ENCODE peak calls at places on chromosome 1, in eight cellular contexts. One of them, this sample, is unnamed.

GRCh38 chr1:63868220-63868897 is 94.5 kb downstream of the ROR1 start:
- DNase-seq in heart left ventricle: no peak
- DNase-seq in uterus: peak; percentile 59
- DNase-seq in stomach: no peak
- DNase-seq in GM23338: no peak
- DNase-seq in RWPE2: no peak
- DNase-seq in prostate gland: no peak
- DNase-seq in adrenal gland: no peak
- DNase-seq in this sample: peak; percentile 32

GRCh38 chr1:200669314-200670214 is at the start of gene DDX59:
- DNase-seq in prostate gland: peak; percentile 94
- DNase-seq in stomach: peak; percentile 95
- DNase-seq in uterus: peak; percentile 97
- DNase-seq in RWPE2: peak; percentile 96
- DNase-seq in heart left ventricle: peak; percentile 97
- DNase-seq in GM23338: peak; percentile 98
- DNase-seq in adrenal gland: peak; percentile 97
- DNase-seq in this sample: peak; percentile 98

GRCh38 chr1:20301463-20302092 is 10.9 kb downstream of the VWA5B1 start:
- DNase-seq in uterus: no peak
- DNase-seq in adrenal gland: no peak
- DNase-seq in prostate gland: no peak
- DNase-seq in RWPE2: no peak
- DNase-seq in heart left ventricle: no peak
- DNase-seq in stomach: no peak
- DNase-seq in GM23338: peak; percentile 24
- DNase-seq in this sample: no peak

GRCh38 chr1:232751393-232752140 is 53.6 kb upstream of the MAP10 start:
- DNase-seq in RWPE2: no peak
- DNase-seq in stomach: no peak
- DNase-seq in GM23338: no peak
- DNase-seq in uterus: no peak
- DNase-seq in adrenal gland: no peak
- DNase-seq in heart left ventricle: no peak
- DNase-seq in prostate gland: no peak
- DNase-seq in this sample: no peak

GRCh38 chr1:181086926-181087325 is 1.6 kb upstream of the IER5 start:
- DNase-seq in GM23338: no peak
- DNase-seq in uterus: no peak
- DNase-seq in heart left ventricle: no peak
- DNase-seq in adrenal gland: no peak
- DNase-seq in stomach: no peak
- DNase-seq in prostate gland: no peak
- DNase-seq in RWPE2: no peak
- DNase-seq in this sample: no peak

GRCh38 chr1:60280764-60281278 is 207.3 kb upstream of the C1orf87 start:
- DNase-seq in stomach: no peak
- DNase-seq in RWPE2: no peak
- DNase-seq in GM23338: no peak
- DNase-seq in uterus: no peak
- DNase-seq in prostate gland: no peak
- DNase-seq in adrenal gland: no peak
- DNase-seq in heart left ventricle: no peak
- DNase-seq in this sample: no peak

GRCh38 chr1:6423321-6423999 is 1.1 kb upstream of the ESPN start:
- DNase-seq in stomach: peak; percentile 83
- DNase-seq in adrenal gland: peak; percentile 75
- DNase-seq in RWPE2: peak; percentile 88
- DNase-seq in prostate gland: peak; percentile 68
- DNase-seq in GM23338: peak; percentile 94
- DNase-seq in heart left ventricle: no peak
- DNase-seq in uterus: no peak
- DNase-seq in this sample: no peak

GRCh38 chr1:110421159-110421777 is 13.8 kb upstream of the LAMTOR5 start:
- DNase-seq in heart left ventricle: no peak
- DNase-seq in GM23338: no peak
- DNase-seq in RWPE2: no peak
- DNase-seq in prostate gland: no peak
- DNase-seq in stomach: no peak
- DNase-seq in adrenal gland: peak; percentile 62
- DNase-seq in uterus: no peak
- DNase-seq in this sample: peak; percentile 65

GRCh38 chr1:89826594-89826993 is 5.8 kb downstream of the LRRC8D start:
- DNase-seq in heart left ventricle: no peak
- DNase-seq in RWPE2: no peak
- DNase-seq in adrenal gland: no peak
- DNase-seq in prostate gland: no peak
- DNase-seq in uterus: no peak
- DNase-seq in GM23338: no peak
- DNase-seq in stomach: no peak
- DNase-seq in this sample: no peak

GRCh38 chr1:15100369-15101111 is 53.0 kb upstream of the TMEM51 start:
- DNase-seq in heart left ventricle: no peak
- DNase-seq in stomach: peak; percentile 66
- DNase-seq in RWPE2: no peak
- DNase-seq in adrenal gland: peak; percentile 45
- DNase-seq in GM23338: peak; percentile 87
- DNase-seq in prostate gland: peak; percentile 33
- DNase-seq in uterus: peak; percentile 44
- DNase-seq in this sample: no peak

GRCh38 chr1:156692958-156693857 is 12.2 kb downstream of the CRABP2 start:
- DNase-seq in adrenal gland: no peak
- DNase-seq in stomach: peak; percentile 56
- DNase-seq in GM23338: peak; percentile 100
- DNase-seq in uterus: no peak
- DNase-seq in RWPE2: peak; percentile 82
- DNase-seq in heart left ventricle: no peak
- DNase-seq in prostate gland: peak; percentile 39
- DNase-seq in this sample: no peak

GRCh38 chr1:215473943-215474342 is 93.2 kb upstream of the KCTD3 start:
- DNase-seq in heart left ventricle: no peak
- DNase-seq in stomach: no peak
- DNase-seq in RWPE2: no peak
- DNase-seq in GM23338: peak; percentile 8
- DNase-seq in uterus: no peak
- DNase-seq in adrenal gland: no peak
- DNase-seq in prostate gland: no peak
- DNase-seq in this sample: no peak

GRCh38 chr1:8004803-8005573 is 21.1 kb downstream of the ERRFI1 start:
- DNase-seq in adrenal gland: peak; percentile 93
- DNase-seq in RWPE2: peak; percentile 99
- DNase-seq in uterus: peak; percentile 92
- DNase-seq in prostate gland: peak; percentile 97
- DNase-seq in stomach: peak; percentile 66
- DNase-seq in GM23338: no peak
- DNase-seq in heart left ventricle: peak; percentile 52
- DNase-seq in this sample: peak; percentile 96

GRCh38 chr1:232183802-232184201 is 446.1 kb downstream of the SIPA1L2 start:
- DNase-seq in RWPE2: no peak
- DNase-seq in GM23338: no peak
- DNase-seq in adrenal gland: no peak
- DNase-seq in uterus: no peak
- DNase-seq in heart left ventricle: no peak
- DNase-seq in stomach: no peak
- DNase-seq in prostate gland: no peak
- DNase-seq in this sample: no peak

GRCh38 chr1:236759252-236759859 is 35.7 kb upstream of the MTR start:
- DNase-seq in RWPE2: no peak
- DNase-seq in adrenal gland: no peak
- DNase-seq in heart left ventricle: no peak
- DNase-seq in stomach: no peak
- DNase-seq in GM23338: peak; percentile 86
- DNase-seq in prostate gland: no peak
- DNase-seq in uterus: no peak
- DNase-seq in this sample: no peak

GRCh38 chr1:38005195-38006007 is at the start of gene FHL3:
- DNase-seq in GM23338: peak; percentile 89
- DNase-seq in uterus: peak; percentile 83
- DNase-seq in stomach: peak; percentile 75
- DNase-seq in prostate gland: no peak
- DNase-seq in RWPE2: peak; percentile 57
- DNase-seq in adrenal gland: peak; percentile 65
- DNase-seq in heart left ventricle: peak; percentile 70
- DNase-seq in this sample: peak; percentile 85

GRCh38 chr1:50710099-50710498 is 250.0 kb downstream of the FAF1 start:
- DNase-seq in heart left ventricle: no peak
- DNase-seq in RWPE2: no peak
- DNase-seq in GM23338: no peak
- DNase-seq in uterus: no peak
- DNase-seq in prostate gland: no peak
- DNase-seq in stomach: no peak
- DNase-seq in adrenal gland: no peak
- DNase-seq in this sample: no peak

GRCh38 chr1:107532318-107532717 is 391.5 kb downstream of the NTNG1 start:
- DNase-seq in adrenal gland: no peak
- DNase-seq in uterus: no peak
- DNase-seq in RWPE2: no peak
- DNase-seq in heart left ventricle: no peak
- DNase-seq in stomach: peak; percentile 49
- DNase-seq in prostate gland: no peak
- DNase-seq in GM23338: no peak
- DNase-seq in this sample: no peak

GRCh38 chr1:167599839-167600581 is 30.0 kb upstream of the RCSD1 start:
- DNase-seq in stomach: no peak
- DNase-seq in GM23338: no peak
- DNase-seq in adrenal gland: peak; percentile 47
- DNase-seq in uterus: no peak
- DNase-seq in RWPE2: no peak
- DNase-seq in prostate gland: no peak
- DNase-seq in heart left ventricle: peak; percentile 50
- DNase-seq in this sample: no peak

DNA sequence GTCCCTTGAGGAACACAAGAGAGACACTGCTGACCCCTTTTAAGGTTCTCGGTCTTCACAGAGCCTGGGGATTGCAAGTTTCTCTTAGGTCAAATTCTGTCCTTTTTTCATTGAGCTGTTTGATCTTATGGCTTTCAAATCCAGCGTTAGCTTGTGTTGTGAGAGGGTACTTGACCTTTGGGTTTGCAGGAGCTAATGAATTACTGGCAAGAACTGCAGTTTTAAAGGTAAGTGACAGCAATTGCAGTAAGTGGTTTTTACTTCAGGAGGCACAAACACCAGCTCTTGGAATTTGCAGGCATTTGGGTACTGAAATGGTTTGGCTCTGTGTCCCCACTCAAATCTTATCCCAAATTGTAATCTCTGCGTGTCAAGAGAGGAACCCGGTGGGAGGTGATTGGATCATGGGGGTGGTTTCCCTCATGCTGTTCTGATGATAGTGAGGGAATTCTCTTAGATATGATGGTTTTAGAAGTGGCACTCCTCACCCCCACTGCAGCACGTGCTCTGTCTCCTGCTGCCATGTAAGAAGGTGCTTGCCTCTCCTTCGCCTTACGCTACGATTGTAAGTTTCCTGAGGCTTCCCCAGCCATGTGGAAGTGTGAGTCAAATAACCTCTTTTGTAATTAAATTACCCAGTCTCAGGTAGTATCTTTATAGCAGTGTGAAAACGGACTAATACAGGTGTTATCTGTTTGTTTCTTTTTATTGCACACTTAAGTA is 134.5 kb upstream of the LYPLAL1 start:
- DNase-seq in prostate gland: no peak
- DNase-seq in adrenal gland: no peak
- DNase-seq in stomach: no peak
- DNase-seq in RWPE2: no peak
- DNase-seq in heart left ventricle: no peak
- DNase-seq in GM23338: no peak
- DNase-seq in uterus: no peak
- DNase-seq in this sample: no peak
- H3K27ac ChIP-seq in prostate gland: no peak overlapping the region
- H3K27ac ChIP-seq in adrenal gland: no peak overlapping the region
- H3K27ac ChIP-seq in stomach: no peak overlapping the region
- H3K27ac ChIP-seq in RWPE2: no peak overlapping the region
- H3K27ac ChIP-seq in heart left ventricle: no peak overlapping the region
- H3K27ac ChIP-seq in GM23338: no peak overlapping the region
- H3K27ac ChIP-seq in uterus: no peak overlapping the region
- H3K27ac ChIP-seq in this sample: no peak overlapping the region

GRCh38 chr1:160776178-160776577 is 19.8 kb upstream of the LY9 start:
- DNase-seq in prostate gland: no peak
- DNase-seq in adrenal gland: no peak
- DNase-seq in heart left ventricle: no peak
- DNase-seq in GM23338: no peak
- DNase-seq in stomach: no peak
- DNase-seq in uterus: no peak
- DNase-seq in RWPE2: no peak
- DNase-seq in this sample: no peak
- H3K4me1 ChIP-seq in prostate gland: no peaks in the 10 kb centered on the region
- H3K4me1 ChIP-seq in adrenal gland: no peaks in the 10 kb centered on the region
- H3K4me1 ChIP-seq in heart left ventricle: no peaks in the 10 kb centered on the region
- H3K4me1 ChIP-seq in GM23338: peaks cover 3% of the 10 kb centered on the region
- H3K4me1 ChIP-seq in stomach: peaks cover 8% of the 10 kb centered on the region
- H3K4me1 ChIP-seq in uterus: no peaks in the 10 kb centered on the region
- H3K4me1 ChIP-seq in RWPE2: no peaks in the 10 kb centered on the region
- H3K4me1 ChIP-seq in this sample: no peaks in the 10 kb centered on the region

DNA sequence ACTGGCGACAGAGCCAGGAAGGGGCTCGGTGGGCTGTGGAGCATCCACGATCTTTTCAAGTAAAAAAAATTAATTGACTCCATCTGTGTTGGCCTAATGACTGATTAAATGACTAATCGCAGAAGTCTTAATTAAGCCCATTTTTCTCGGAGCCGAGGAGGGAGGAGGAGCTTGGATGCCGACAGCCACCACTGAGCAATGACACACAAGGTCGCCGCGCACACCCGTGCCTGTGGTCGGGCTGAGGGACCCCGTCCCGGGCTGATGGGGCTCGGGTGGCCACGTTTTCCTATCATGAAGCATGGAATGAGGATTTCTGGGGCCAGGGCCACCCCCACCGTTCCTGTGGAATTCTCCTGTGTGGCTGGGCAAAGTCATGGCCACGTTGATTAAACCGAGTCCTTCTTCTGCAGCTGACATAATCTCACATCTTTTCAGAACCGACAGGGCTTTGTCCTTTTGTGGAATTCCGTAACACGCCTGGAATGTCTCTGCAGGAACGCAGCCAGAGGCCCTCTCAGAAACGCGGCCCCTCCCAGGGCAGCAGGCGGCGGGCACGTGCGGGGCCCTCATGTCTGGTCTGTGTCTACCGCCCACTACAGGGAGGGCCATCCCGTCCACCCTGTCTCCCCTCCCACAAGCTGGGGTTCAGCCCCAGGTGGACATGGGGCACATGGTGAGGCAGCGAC is 60.7 kb downstream of the MORN1 start:
- DNase-seq in heart left ventricle: no peak
- DNase-seq in prostate gland: no peak
- DNase-seq in uterus: peak; percentile 88
- DNase-seq in adrenal gland: no peak
- DNase-seq in RWPE2: no peak
- DNase-seq in GM23338: no peak
- DNase-seq in stomach: no peak
- DNase-seq in this sample: peak; percentile 92
- TF ChIP-seq CTCF in heart left ventricle: peak; percentile 4
- TF ChIP-seq CTCF in prostate gland: no peak
- TF ChIP-seq CTCF in uterus: no peak
- TF ChIP-seq CTCF in adrenal gland: no peak
- TF ChIP-seq CTCF in RWPE2: no peak
- TF ChIP-seq CTCF in GM23338: no peak
- TF ChIP-seq CTCF in stomach: no peak
- TF ChIP-seq CTCF in this sample: no peak

GRCh38 chr1:104702731-104703130 is 953.0 kb downstream of the AMY1C start:
- DNase-seq in uterus: no peak
- DNase-seq in heart left ventricle: no peak
- DNase-seq in adrenal gland: no peak
- DNase-seq in prostate gland: no peak
- DNase-seq in GM23338: no peak
- DNase-seq in RWPE2: no peak
- DNase-seq in stomach: no peak
- DNase-seq in this sample: no peak
- H3K27ac ChIP-seq in uterus: no peak overlapping the region
- H3K27ac ChIP-seq in heart left ventricle: no peak overlapping the region
- H3K27ac ChIP-seq in adrenal gland: no peak overlapping the region
- H3K27ac ChIP-seq in prostate gland: no peak overlapping the region
- H3K27ac ChIP-seq in GM23338: no peak overlapping the region
- H3K27ac ChIP-seq in RWPE2: no peak overlapping the region
- H3K27ac ChIP-seq in stomach: no peak overlapping the region
- H3K27ac ChIP-seq in this sample: no peak overlapping the region

This sample was measured in tibial artery.